ENCODE peak calls at places on chromosomes 3 and 15, in six cellular contexts. I is GM23338, R is psoas muscle, Y is left lung, L is uterus, J is A673. T is an unnamed sample.

GRCh38 chr3:186241910-186242821 is 119.9 kb downstream of the DGKG start:
- DNase-seq in I (peak; percentile 92), R (peak; percentile 72), Y (peak; percentile 85), L (peak; percentile 23), J (peak; percentile 96), T (peak; percentile 37)

GRCh38 chr3:195909294-195909644 is 918 bp upstream of the TNK2 start:
- DNase-seq in I (peak; percentile 68), R (no peak), Y (no peak), L (no peak), J (peak; percentile 48), T (no peak)

GRCh38 chr15:79881254-79881653 is 15.6 kb downstream of the MTHFS start:
- DNase-seq in I (no peak), R (no peak), Y (no peak), L (no peak), J (peak; percentile 59), T (no peak)

GRCh38 chr3:196175717-196176116 is 35.5 kb downstream of the ZDHHC19 start:
- DNase-seq in I (no peak), R (no peak), Y (peak; percentile 61), L (no peak), J (no peak), T (no peak)

GRCh38 chr3:193768069-193768391 is 175.0 kb downstream of the OPA1 start:
- DNase-seq in I (no peak), R (no peak), Y (no peak), L (no peak), J (no peak), T (no peak)

GRCh38 chr3:168251371-168251770 is 155.6 kb upstream of the GOLIM4 start:
- DNase-seq in I (no peak), R (no peak), Y (no peak), L (no peak), J (no peak), T (no peak)

GRCh38 chr15:87031545-87032230 is 952.0 kb downstream of the AGBL1 start:
- DNase-seq in I (no peak), R (no peak), Y (no peak), L (no peak), J (no peak), T (no peak)

GRCh38 chr3:157573780-157574378 is 70.7 kb upstream of the VEPH1 start:
- DNase-seq in I (no peak), R (no peak), Y (no peak), L (no peak), J (no peak), T (no peak)

GRCh38 chr3:138434276-138434874 is at the start of gene ESYT3:
- DNase-seq in I (peak; percentile 89), R (peak; percentile 73), Y (peak; percentile 96), L (peak; percentile 60), J (peak; percentile 69), T (peak; percentile 42)

GRCh38 chr3:123499316-123499715 is 50.4 kb upstream of the ADCY5 start:
- DNase-seq in I (no peak), R (no peak), Y (no peak), L (no peak), J (no peak), T (no peak)

GRCh38 chr3:171283248-171284222 is 176.7 kb downstream of the TNIK start:
- DNase-seq in I (no peak), R (no peak), Y (no peak), L (peak; percentile 29), J (no peak), T (no peak)

GRCh38 chr15:65642588-65642987 is 20.9 kb downstream of the SLC24A1 start:
- DNase-seq in I (no peak), R (no peak), Y (no peak), L (no peak), J (no peak), T (no peak)

GRCh38 chr15:58049520-58050227 is 15.8 kb downstream of the ALDH1A2 start:
- DNase-seq in I (peak; percentile 21), R (no peak), Y (no peak), L (no peak), J (no peak), T (no peak)

GRCh38 chr3:151330899-151331298 is 1.6 kb upstream of the P2RY13 start:
- DNase-seq in I (no peak), R (no peak), Y (no peak), L (no peak), J (no peak), T (no peak)

GRCh38 chr3:152724270-152724669 is 110.7 kb upstream of the P2RY1 start:
- DNase-seq in I (no peak), R (no peak), Y (no peak), L (no peak), J (no peak), T (no peak)

GRCh38 chr15:36359286-36359685 is 220.1 kb upstream of the CDIN1 start:
- DNase-seq in I (no peak), R (no peak), Y (no peak), L (no peak), J (no peak), T (no peak)

GRCh38 chr3:127961963-127962362 is 46.9 kb downstream of the KBTBD12 start:
- DNase-seq in I (peak; percentile 18), R (no peak), Y (no peak), L (no peak), J (no peak), T (no peak)

GRCh38 chr3:23810342-23811116 is 4.8 kb downstream of the UBE2E1 start:
- DNase-seq in I (peak; percentile 93), R (peak; percentile 61), Y (peak; percentile 87), L (peak; percentile 52), J (peak; percentile 59), T (no peak)

DNA sequence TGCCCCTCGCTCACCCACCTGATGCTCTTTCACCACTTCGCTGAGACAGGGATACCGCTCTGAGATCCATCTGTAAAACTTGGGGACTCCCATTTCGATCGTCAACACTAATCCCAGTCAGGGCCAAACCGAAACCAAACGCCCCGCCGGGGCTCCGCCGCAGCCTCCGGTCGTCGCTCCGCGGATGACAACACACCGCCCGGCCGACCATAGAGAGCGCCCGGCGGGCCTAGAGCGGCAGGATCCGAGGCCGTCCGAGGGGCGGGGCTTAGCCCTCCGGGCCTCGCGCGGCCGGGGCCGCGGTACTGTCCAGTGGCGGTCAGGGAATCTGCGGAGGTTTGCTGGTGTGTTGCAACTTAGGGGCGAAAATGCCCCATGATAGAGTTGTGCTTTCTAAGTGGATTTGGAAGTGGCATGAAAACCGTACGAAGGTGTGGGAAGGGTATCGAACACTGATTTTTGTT is at the start of gene XRN1:
- DNase-seq in I (peak; percentile 97), R (peak; percentile 98), Y (peak; percentile 100), L (peak; percentile 97), J (peak; percentile 95), T (peak; percentile 92)
- TF ChIP-seq CTCF in I (no peak), R (no peak), Y (no peak), L (no peak), J (no peak), T (peak; percentile 11)

GRCh38 chr3:105793040-105793439 is 75.8 kb downstream of the CBLB start:
- DNase-seq in I (peak; percentile 30), R (no peak), Y (no peak), L (no peak), J (no peak), T (no peak)
- H3K27ac ChIP-seq in I (no peak overlapping the region), R (no peak overlapping the region), Y (no peak overlapping the region), L (peak overlapping the region; percentile 65), J (no peak overlapping the region), T (no peak overlapping the region)

DNA sequence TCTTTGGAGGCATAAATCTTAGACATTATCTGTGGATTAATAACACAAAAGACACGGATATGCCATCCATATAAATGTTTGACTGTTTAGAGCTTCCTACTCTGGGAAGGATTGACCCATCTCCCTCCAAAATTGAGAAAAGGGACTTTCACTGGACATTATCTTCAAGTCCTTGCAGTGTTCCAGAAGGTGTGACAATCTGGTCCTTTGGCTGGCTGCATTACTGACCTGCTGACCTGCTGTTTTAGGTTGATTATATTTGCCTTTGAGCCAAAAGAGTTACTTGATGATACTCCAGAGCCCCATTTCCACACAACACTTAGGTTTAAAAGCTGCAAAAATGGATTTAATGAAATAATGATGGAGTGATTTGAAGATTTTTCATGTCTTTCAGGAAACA is 504.6 kb downstream of the LPP start:
- DNase-seq in I (no peak), R (no peak), Y (no peak), L (no peak), J (no peak), T (no peak)
- H3K27me3 ChIP-seq in I (no peaks in the 10 kb centered on the region), R (no peaks in the 10 kb centered on the region), Y (no peaks in the 10 kb centered on the region), L (no peaks in the 10 kb centered on the region), J (no peaks in the 10 kb centered on the region), T (no peaks in the 10 kb centered on the region)

DNA sequence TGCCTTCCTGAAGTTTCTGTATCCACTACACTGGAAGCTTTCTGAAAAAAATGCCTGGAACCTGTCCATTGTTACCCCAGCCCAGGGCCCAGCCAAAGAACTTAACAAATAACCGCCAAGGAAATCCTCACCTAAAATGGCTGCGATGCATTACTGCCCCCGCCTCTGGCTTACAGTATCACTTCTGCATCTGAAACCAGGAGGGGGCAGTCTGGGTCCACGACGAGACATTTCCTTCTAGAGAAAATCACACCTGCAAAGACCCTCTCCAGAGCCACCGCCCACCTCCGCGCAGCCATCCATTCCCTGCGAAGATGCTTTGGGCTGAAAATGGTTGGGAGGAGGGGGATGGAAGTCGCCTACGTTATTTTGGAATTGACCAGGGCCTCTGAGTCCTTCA is 22.4 kb upstream of the CELF6 start:
- DNase-seq in I (peak; percentile 94), R (no peak), Y (no peak), L (no peak), J (peak; percentile 40), T (no peak)
- TF ChIP-seq CTCF in I (peak; percentile 83), R (peak; percentile 28), Y (peak; percentile 34), L (no peak), J (peak; percentile 58), T (peak; percentile 13)

GRCh38 chr3:197521277-197522182 is 34.2 kb downstream of the BDH1 start:
- DNase-seq in I (no peak), R (no peak), Y (peak; percentile 49), L (no peak), J (no peak), T (no peak)
- H3K27ac ChIP-seq in I (no peak overlapping the region), R (no peak overlapping the region), Y (no peak overlapping the region), L (no peak overlapping the region), J (peak overlapping the region; percentile 82), T (peak overlapping the region; percentile 83)